ENCODE peak calls at places on chromosomes 7 and 10, in nine cellular contexts. S, E, D, G, Q, N, A, F and C are unnamed samples.

GRCh38 chr7:68730871-68731403 is 867.3 kb upstream of the AUTS2 start:
- DNase-seq in S (no peak), E (no peak), D (no peak), G (no peak), Q (no peak), N (no peak), A (no peak), F (peak), C (no peak)

GRCh38 chr10:97518601-97519043 is 19.9 kb downstream of the UBTD1 start:
- DNase-seq in S (peak), E (no peak), D (no peak), G (no peak), Q (no peak), N (no peak), A (no peak), F (no peak), C (no peak)

GRCh38 chr10:24255115-24255895 is 46.4 kb downstream of the KIAA1217 start:
- DNase-seq in S (no peak), E (no peak), D (no peak), G (no peak), Q (no peak), N (peak), A (no peak), F (no peak), C (no peak)

GRCh38 chr10:131048595-131048994 is 262.9 kb downstream of the TCERG1L start:
- DNase-seq in S (no peak), E (no peak), D (no peak), G (no peak), Q (no peak), N (peak), A (no peak), F (no peak), C (no peak)

GRCh38 chr10:51314079-51314835 is 240.0 kb downstream of the PRKG1 start:
- DNase-seq in S (no peak), E (no peak), D (no peak), G (no peak), Q (no peak), N (no peak), A (no peak), F (no peak), C (no peak)

GRCh38 chr10:12766222-12766621 is 235.3 kb downstream of the CCDC3 start:
- DNase-seq in S (no peak), E (no peak), D (no peak), G (no peak), Q (no peak), N (no peak), A (no peak), F (no peak), C (no peak)

GRCh38 chr10:129971381-129972144 is 7.5 kb upstream of the EBF3 start:
- DNase-seq in S (peak), E (no peak), D (peak), G (no peak), Q (no peak), N (no peak), A (no peak), F (peak), C (peak)

GRCh38 chr7:106222545-106222944 is 62.2 kb downstream of the NAMPT start:
- DNase-seq in S (no peak), E (no peak), D (no peak), G (no peak), Q (no peak), N (no peak), A (no peak), F (no peak), C (no peak)

GRCh38 chr10:6173203-6173602 is 29.5 kb upstream of the PFKFB3 start:
- DNase-seq in S (no peak), E (no peak), D (no peak), G (no peak), Q (no peak), N (no peak), A (no peak), F (peak), C (peak)

GRCh38 chr7:21912305-21912704 is 33.4 kb downstream of the CDCA7L start:
- DNase-seq in S (peak), E (peak), D (no peak), G (no peak), Q (peak), N (no peak), A (no peak), F (no peak), C (no peak)

GRCh38 chr7:27143022-27143949 is at the start of gene HOXA5:
- DNase-seq in S (peak), E (no peak), D (no peak), G (no peak), Q (no peak), N (peak), A (no peak), F (peak), C (peak)

GRCh38 chr7:69067397-69067796 is 530.9 kb upstream of the AUTS2 start:
- DNase-seq in S (no peak), E (no peak), D (no peak), G (no peak), Q (no peak), N (peak), A (no peak), F (peak), C (peak)

GRCh38 chr10:82811621-82812020 is 936.6 kb downstream of the NRG3 start:
- DNase-seq in S (no peak), E (no peak), D (peak), G (no peak), Q (no peak), N (peak), A (no peak), F (peak), C (peak)

GRCh38 chr10:95660283-95660682 is 3.8 kb upstream of the ALDH18A1 start:
- DNase-seq in S (no peak), E (no peak), D (no peak), G (no peak), Q (no peak), N (no peak), A (no peak), F (no peak), C (no peak)

GRCh38 chr7:32564542-32564941 is 69.3 kb downstream of the AVL9 start:
- DNase-seq in S (peak), E (no peak), D (no peak), G (no peak), Q (no peak), N (no peak), A (no peak), F (peak), C (no peak)

GRCh38 chr10:114306116-114306973 is 67.3 kb downstream of the VWA2 start:
- DNase-seq in S (peak), E (peak), D (no peak), G (no peak), Q (peak), N (no peak), A (no peak), F (peak), C (no peak)

GRCh38 chr10:75487087-75487784 is 55.8 kb downstream of the LRMDA start:
- DNase-seq in S (peak), E (no peak), D (no peak), G (no peak), Q (no peak), N (no peak), A (no peak), F (no peak), C (peak)

GRCh38 chr10:47154762-47155161 is 145.2 kb upstream of the GDF10 start:
- DNase-seq in S (no peak), E (no peak), D (no peak), G (no peak), Q (no peak), N (no peak), A (no peak), F (no peak), C (no peak)

GRCh38 chr10:86306628-86307278 is 59.8 kb downstream of the GRID1 start:
- DNase-seq in S (peak), E (no peak), D (peak), G (no peak), Q (no peak), N (no peak), A (no peak), F (no peak), C (peak)

GRCh38 chr10:131771634-131772358 is 129.0 kb upstream of the PPP2R2D start:
- DNase-seq in S (no peak), E (no peak), D (no peak), G (no peak), Q (no peak), N (no peak), A (no peak), F (no peak), C (no peak)

GRCh38 chr7:157495594-157495993 is 158.8 kb downstream of the DNAJB6 start:
- DNase-seq in S (no peak), E (no peak), D (no peak), G (no peak), Q (no peak), N (no peak), A (no peak), F (no peak), C (peak)

GRCh38 chr7:77753173-77753572 is 45.1 kb downstream of the TMEM60 start:
- DNase-seq in S (no peak), E (no peak), D (no peak), G (no peak), Q (no peak), N (no peak), A (no peak), F (no peak), C (no peak)

GRCh38 chr10:127386606-127387327 is 162.3 kb upstream of the NPS start:
- DNase-seq in S (no peak), E (no peak), D (no peak), G (no peak), Q (no peak), N (no peak), A (no peak), F (no peak), C (no peak)

GRCh38 chr10:16440396-16441105 is 3.7 kb downstream of the PTER start:
- DNase-seq in S (peak), E (no peak), D (no peak), G (no peak), Q (no peak), N (no peak), A (no peak), F (no peak), C (peak)

GRCh38 chr7:155523168-155523675 is 23.1 kb downstream of the CNPY1 start:
- DNase-seq in S (no peak), E (no peak), D (no peak), G (no peak), Q (no peak), N (no peak), A (no peak), F (no peak), C (no peak)

GRCh38 chr7:79452495-79453265 is 787 bp downstream of the MAGI2 start:
- DNase-seq in S (peak), E (no peak), D (no peak), G (no peak), Q (no peak), N (no peak), A (peak), F (peak), C (no peak)
- H3K4me3 ChIP-seq in S (peak), E (peak), D (peak), G (no peak), Q (peak), N (peak), A (peak), F (peak), C (no peak)

GRCh38 chr10:124717358-124717757 is 26.8 kb downstream of the FAM53B start:
- DNase-seq in S (no peak), E (no peak), D (no peak), G (no peak), Q (no peak), N (no peak), A (no peak), F (no peak), C (no peak)
- H3K4me3 ChIP-seq in S (no peak), E (no peak), D (no peak), G (no peak), Q (no peak), N (no peak), A (no peak), F (no peak), C (no peak)

GRCh38 chr7:95952851-95953250 is 180.5 kb downstream of the DYNC1I1 start:
- DNase-seq in S (no peak), E (no peak), D (no peak), G (no peak), Q (no peak), N (no peak), A (no peak), F (no peak), C (no peak)
- H3K4me3 ChIP-seq in S (no peak), E (no peak), D (no peak), G (no peak), Q (no peak), N (no peak), A (no peak), F (no peak), C (no peak)

GRCh38 chr7:2815523-2816240 is 28.4 kb downstream of the GNA12 start:
- DNase-seq in S (no peak), E (no peak), D (no peak), G (no peak), Q (no peak), N (no peak), A (no peak), F (no peak), C (no peak)

GRCh38 chr7:2813350-2814185 is 30.5 kb downstream of the GNA12 start:
- DNase-seq in S (no peak), E (no peak), D (no peak), G (no peak), Q (no peak), N (no peak), A (no peak), F (no peak), C (no peak)

GRCh38 chr7:2812831-2813230 is 31.3 kb downstream of the GNA12 start:
- DNase-seq in S (peak), E (no peak), D (no peak), G (no peak), Q (no peak), N (no peak), A (no peak), F (no peak), C (no peak)

GRCh38 chr7:2814682-2815522 is 29.2 kb downstream of the GNA12 start:
- DNase-seq in S (peak), E (no peak), D (no peak), G (no peak), Q (no peak), N (peak), A (no peak), F (no peak), C (no peak)

GRCh38 chr7:2814186-2814530 is 29.9 kb downstream of the GNA12 start:
- DNase-seq in S (peak), E (no peak), D (no peak), G (no peak), Q (no peak), N (no peak), A (no peak), F (no peak), C (no peak)
- H3K4me3 ChIP-seq in S (peak), E (no peak), D (no peak), G (no peak), Q (no peak), N (no peak), A (no peak), F (no peak), C (no peak)

GRCh38 chr10:93547522-93547921 is 18.9 kb upstream of the FFAR4 start:
- DNase-seq in S (no peak), E (no peak), D (no peak), G (no peak), Q (no peak), N (no peak), A (no peak), F (no peak), C (no peak)

GRCh38 chr10:93541402-93542357 is 24.8 kb upstream of the FFAR4 start:
- DNase-seq in S (peak), E (no peak), D (no peak), G (peak), Q (no peak), N (no peak), A (no peak), F (peak), C (peak)

DNA sequence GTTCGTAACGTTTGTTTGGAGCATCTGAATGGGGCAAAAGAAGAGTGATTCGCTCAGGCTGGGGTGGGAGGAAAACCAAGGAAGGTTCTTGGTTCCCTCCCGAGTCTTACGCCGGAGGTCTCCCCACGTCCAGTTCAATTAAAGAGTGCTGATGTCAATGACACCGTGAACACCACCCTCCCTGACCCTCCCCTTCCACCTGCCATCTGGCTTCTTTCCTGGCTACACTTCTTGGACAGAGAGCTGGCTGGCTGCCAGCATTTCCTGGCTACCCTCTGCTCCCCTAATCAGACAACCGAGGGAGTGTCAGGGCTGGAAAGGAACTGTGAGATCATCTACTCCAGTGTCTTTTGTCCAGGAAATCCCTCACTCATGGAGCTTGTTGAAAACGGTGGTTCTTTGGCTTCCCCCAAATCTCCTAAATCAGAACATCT is 24.1 kb upstream of the FFAR4 start:
- DNase-seq in S (peak), E (no peak), D (no peak), G (no peak), Q (no peak), N (no peak), A (no peak), F (peak), C (no peak)
- H3K4me3 ChIP-seq in S (peak), E (peak), D (no peak), G (no peak), Q (no peak), N (no peak), A (no peak), F (no peak), C (no peak)

DNA sequence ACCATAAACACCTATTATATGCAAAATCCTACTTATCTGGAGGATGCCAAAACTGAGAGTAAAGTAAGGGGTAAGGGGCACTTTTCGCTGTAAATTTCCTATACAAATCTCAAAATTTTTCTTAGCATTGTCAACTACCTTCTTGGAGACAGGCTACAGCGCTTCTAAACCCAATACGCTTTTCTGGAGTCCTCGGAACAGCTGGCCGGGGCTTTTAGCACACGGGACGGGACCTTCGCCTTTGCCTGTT is 10.4 kb downstream of the TWIST1 start:
- DNase-seq in S (no peak), E (no peak), D (peak), G (no peak), Q (no peak), N (no peak), A (no peak), F (no peak), C (no peak)
- H3K4me3 ChIP-seq in S (peak), E (peak), D (peak), G (no peak), Q (peak), N (peak), A (peak), F (no peak), C (no peak)

DNA sequence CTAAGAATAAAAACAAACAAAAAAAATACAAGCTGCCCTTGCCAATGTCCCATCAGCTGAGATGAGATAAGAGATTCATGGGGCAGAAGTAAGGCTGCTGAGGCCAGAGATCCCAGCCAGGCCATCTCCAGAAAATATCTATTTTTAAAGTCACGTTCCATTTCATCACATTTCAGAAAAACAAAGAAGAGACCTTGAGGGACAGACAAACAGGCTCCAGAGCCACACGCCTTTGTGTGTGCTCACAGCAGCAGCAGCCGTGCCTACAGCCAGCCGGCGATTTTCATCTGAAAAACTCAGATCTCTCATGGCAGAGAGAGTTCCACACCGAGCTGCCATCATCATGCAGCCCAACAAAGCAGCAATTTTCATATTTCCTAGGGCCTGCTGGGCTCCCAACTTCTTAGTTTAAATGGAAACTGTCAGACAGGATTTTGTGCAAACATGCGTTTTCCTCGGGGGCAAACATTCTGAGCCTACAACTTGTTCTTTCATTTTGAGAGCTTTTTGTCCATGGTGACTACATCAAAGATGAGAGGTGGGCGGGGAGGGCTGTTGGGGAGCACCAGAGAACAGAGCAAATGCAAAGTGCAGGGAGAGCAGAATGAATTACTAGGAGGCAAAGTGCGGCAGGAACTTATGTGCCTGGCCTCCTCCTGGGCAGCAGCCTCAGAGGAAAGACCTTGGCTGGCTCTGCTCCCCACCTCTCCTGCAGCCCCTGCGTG is 38.8 kb downstream of the DLG5 start:
- DNase-seq in S (no peak), E (no peak), D (no peak), G (no peak), Q (no peak), N (no peak), A (no peak), F (no peak), C (no peak)
- H3K4me3 ChIP-seq in S (no peak), E (peak), D (no peak), G (no peak), Q (peak), N (no peak), A (peak), F (no peak), C (no peak)

GRCh38 chr7:86955895-86956503 is 103.5 kb downstream of the ELAPOR2 start:
- DNase-seq in S (no peak), E (no peak), D (no peak), G (no peak), Q (no peak), N (no peak), A (no peak), F (no peak), C (no peak)

GRCh38 chr7:86956567-86956966 is 102.9 kb downstream of the ELAPOR2 start:
- DNase-seq in S (no peak), E (no peak), D (no peak), G (no peak), Q (no peak), N (no peak), A (no peak), F (no peak), C (no peak)

GRCh38 chr7:86961686-86962085 is 97.8 kb downstream of the ELAPOR2 start:
- DNase-seq in S (no peak), E (no peak), D (no peak), G (no peak), Q (no peak), N (no peak), A (no peak), F (no peak), C (no peak)

GRCh38 chr7:86954960-86955359 is 104.5 kb downstream of the ELAPOR2 start:
- DNase-seq in S (no peak), E (no peak), D (no peak), G (no peak), Q (no peak), N (no peak), A (no peak), F (no peak), C (no peak)

GRCh38 chr7:86958380-86958779 is 101.1 kb downstream of the ELAPOR2 start:
- DNase-seq in S (no peak), E (no peak), D (no peak), G (no peak), Q (no peak), N (no peak), A (no peak), F (no peak), C (no peak)
- H3K4me3 ChIP-seq in S (no peak), E (no peak), D (no peak), G (no peak), Q (no peak), N (no peak), A (no peak), F (no peak), C (no peak)